ENCODE peak calls at places on chromosomes 16 and 17, in six cellular contexts. W is H54; E is Peyer's patch; Y is D341Med; X is mucosa of gallbladder; B is activated CD4-positive, alpha-beta T cell treated with anti-CD3 and anti-CD28 coated beads for 1 hour. Q is an unnamed sample.

GRCh38 chr17:78862073-78863023 is 21.7 kb upstream of the USP36 start:
- DNase-seq in W (peak), B (no peak), E (peak), X (peak), Y (no peak), Q (peak)

GRCh38 chr17:80789356-80789902 is 202.2 kb upstream of the CHMP6 start:
- DNase-seq in B (no peak), Y (no peak), E (no peak), W (peak), X (no peak), Q (no peak)

GRCh38 chr16:88870608-88871348 is 4.3 kb upstream of the PABPN1L start:
- DNase-seq in E (peak), W (no peak), X (no peak), B (no peak), Y (peak), Q (no peak)

GRCh38 chr16:86324320-86324719 is 186.0 kb upstream of the FOXF1 start:
- DNase-seq in W (no peak), X (no peak), E (no peak), Y (no peak), B (no peak), Q (no peak)

GRCh38 chr17:59669411-59669810 is 37.8 kb downstream of the PTRH2 start:
- DNase-seq in X (no peak), B (no peak), Y (no peak), E (no peak), W (no peak), Q (no peak)

GRCh38 chr17:81401727-81402529 is 6.7 kb downstream of the BAHCC1 start:
- DNase-seq in B (no peak), E (no peak), Y (peak), X (no peak), W (no peak), Q (no peak)

GRCh38 chr17:64073771-64074703 is 53.6 kb upstream of the ICAM2 start:
- DNase-seq in W (no peak), B (no peak), X (no peak), E (no peak), Y (no peak), Q (no peak)

GRCh38 chr17:78038748-78039288 is 80.3 kb downstream of the TNRC6C start:
- DNase-seq in W (no peak), Y (no peak), X (no peak), B (no peak), E (no peak), Q (no peak)

GRCh38 chr17:17999364-18000007 is 26.8 kb downstream of the DRC3 start:
- DNase-seq in E (no peak), Y (no peak), B (no peak), W (no peak), X (no peak), Q (no peak)

GRCh38 chr16:30186782-30187555 is 3.6 kb downstream of the CORO1A start:
- DNase-seq in Y (peak), W (no peak), X (peak), B (peak), E (peak), Q (peak)

GRCh38 chr17:39080416-39081179 is 70.8 kb downstream of the PLXDC1 start:
- DNase-seq in E (no peak), B (no peak), Y (peak), X (no peak), W (no peak), Q (no peak)

GRCh38 chr17:16466407-16466806 is 25.6 kb downstream of the LRRC75A start:
- DNase-seq in B (no peak), X (no peak), W (no peak), E (no peak), Y (no peak), Q (peak)

GRCh38 chr17:67557052-67557845 is 160.5 kb upstream of the NOL11 start:
- DNase-seq in B (no peak), E (no peak), Y (no peak), W (no peak), X (no peak), Q (no peak)

GRCh38 chr16:89708481-89708931 is 7.0 kb upstream of the SPATA2L start:
- DNase-seq in X (no peak), W (no peak), E (no peak), B (no peak), Y (no peak), Q (peak)

GRCh38 chr17:82237746-82238561 is 9.1 kb downstream of the SLC16A3 start:
- DNase-seq in X (no peak), E (no peak), W (no peak), B (no peak), Y (no peak), Q (no peak)

GRCh38 chr16:50557046-50557445 is 8.8 kb downstream of the NKD1 start:
- DNase-seq in E (no peak), W (no peak), Y (no peak), B (no peak), X (no peak), Q (no peak)

GRCh38 chr17:60538726-60539125 is 12.7 kb upstream of the APPBP2 start:
- DNase-seq in W (no peak), Y (no peak), E (no peak), X (no peak), B (no peak), Q (no peak)

GRCh38 chr17:82909322-82909904 is 69.6 kb upstream of the ZNF750 start:
- DNase-seq in B (no peak), X (no peak), W (no peak), E (no peak), Y (no peak), Q (peak)

GRCh38 chr17:31216053-31216751 is 80.8 kb downstream of the OMG start:
- DNase-seq in B (no peak), Y (no peak), E (no peak), W (no peak), X (no peak), Q (no peak)

GRCh38 chr17:27322690-27323508 is 29.0 kb downstream of the WSB1 start:
- DNase-seq in W (no peak), B (no peak), X (peak), E (no peak), Y (no peak), Q (no peak)

GRCh38 chr17:42845918-42846593 is 1.7 kb downstream of the AOC2 start:
- DNase-seq in W (peak), B (no peak), X (no peak), E (no peak), Y (no peak), Q (no peak)

GRCh38 chr16:84323626-84324025 is 28.9 kb downstream of the WFDC1 start:
- DNase-seq in W (no peak), Y (no peak), B (no peak), E (no peak), X (no peak), Q (no peak)

GRCh38 chr17:41619162-41619933 is 5.0 kb downstream of the KRT17 start:
- DNase-seq in W (no peak), Y (no peak), X (no peak), B (no peak), E (no peak), Q (no peak)

GRCh38 chr17:79224476-79224875 is 149.9 kb downstream of the ENGASE start:
- DNase-seq in W (no peak), X (peak), B (no peak), E (no peak), Y (no peak), Q (no peak)

GRCh38 chr17:31888124-31888523 is 13.4 kb downstream of the UTP6 start:
- DNase-seq in W (no peak), Y (no peak), B (no peak), E (peak), X (no peak), Q (no peak)

Q was measured in mucosa of descending colon.